ENCODE peak calls at places on chromosomes 11 and 22, in five cellular contexts. One of them, this sample, is unnamed.

GRCh38 chr11:21625982-21626381 is 566.9 kb upstream of the ANO5 start:
- DNase-seq in endodermal cell: no peak
- DNase-seq in A549: no peak
- DNase-seq in colonic mucosa: no peak
- DNase-seq in cardiac fibroblast: no peak
- DNase-seq in this sample: no peak

GRCh38 chr11:72848846-72849466 is 34.7 kb downstream of the ATG16L2 start:
- DNase-seq in endodermal cell: peak
- DNase-seq in colonic mucosa: no peak
- DNase-seq in cardiac fibroblast: peak
- DNase-seq in A549: peak
- DNase-seq in this sample: no peak

GRCh38 chr11:74018331-74019005 is 9.6 kb upstream of the UCP3 start:
- DNase-seq in cardiac fibroblast: peak
- DNase-seq in A549: no peak
- DNase-seq in colonic mucosa: peak
- DNase-seq in endodermal cell: no peak
- DNase-seq in this sample: no peak

GRCh38 chr11:35009941-35010337 is 93.5 kb downstream of the PDHX start:
- DNase-seq in cardiac fibroblast: no peak
- DNase-seq in endodermal cell: no peak
- DNase-seq in A549: peak
- DNase-seq in colonic mucosa: no peak
- DNase-seq in this sample: no peak

GRCh38 chr22:45831394-45831793 is 145.6 kb downstream of the WNT7B start:
- DNase-seq in colonic mucosa: no peak
- DNase-seq in endodermal cell: no peak
- DNase-seq in cardiac fibroblast: peak
- DNase-seq in A549: no peak
- DNase-seq in this sample: no peak

GRCh38 chr11:134841411-134841810 is 429.4 kb upstream of the B3GAT1 start:
- DNase-seq in endodermal cell: no peak
- DNase-seq in colonic mucosa: no peak
- DNase-seq in A549: no peak
- DNase-seq in cardiac fibroblast: no peak
- DNase-seq in this sample: no peak

GRCh38 chr11:69108030-69108429 is 47.7 kb upstream of the SMIM38 start:
- DNase-seq in colonic mucosa: no peak
- DNase-seq in endodermal cell: no peak
- DNase-seq in A549: no peak
- DNase-seq in cardiac fibroblast: no peak
- DNase-seq in this sample: no peak

GRCh38 chr22:35349368-35349703 is 31.6 kb upstream of the HMOX1 start:
- DNase-seq in endodermal cell: no peak
- DNase-seq in cardiac fibroblast: no peak
- DNase-seq in colonic mucosa: no peak
- DNase-seq in A549: no peak
- DNase-seq in this sample: no peak

GRCh38 chr11:19846654-19847330 is 134.2 kb downstream of the NAV2 start:
- DNase-seq in colonic mucosa: no peak
- DNase-seq in A549: no peak
- DNase-seq in cardiac fibroblast: peak
- DNase-seq in endodermal cell: no peak
- DNase-seq in this sample: no peak

GRCh38 chr11:134069426-134069921 is 602 bp downstream of the JAM3 start:
- DNase-seq in cardiac fibroblast: peak
- DNase-seq in endodermal cell: peak
- DNase-seq in colonic mucosa: no peak
- DNase-seq in A549: no peak
- DNase-seq in this sample: no peak

GRCh38 chr22:23896523-23897186 is 2.5 kb downstream of the MIF start:
- DNase-seq in colonic mucosa: no peak
- DNase-seq in endodermal cell: no peak
- DNase-seq in A549: no peak
- DNase-seq in cardiac fibroblast: no peak
- DNase-seq in this sample: no peak
- H3K4me3 ChIP-seq in colonic mucosa: no peak
- H3K4me3 ChIP-seq in endodermal cell: no peak
- H3K4me3 ChIP-seq in A549: no peak
- H3K4me3 ChIP-seq in cardiac fibroblast: no peak
- H3K4me3 ChIP-seq in this sample: no peak

GRCh38 chr11:66958956-66959274 is 732 bp upstream of the PC start:
- DNase-seq in cardiac fibroblast: no peak
- DNase-seq in endodermal cell: no peak
- DNase-seq in A549: no peak
- DNase-seq in colonic mucosa: no peak
- DNase-seq in this sample: no peak

GRCh38 chr11:66956689-66957290 is 1.4 kb downstream of the PC start:
- DNase-seq in colonic mucosa: no peak
- DNase-seq in cardiac fibroblast: peak
- DNase-seq in endodermal cell: peak
- DNase-seq in A549: no peak
- DNase-seq in this sample: no peak

GRCh38 chr11:66958232-66958955 is at the start of gene PC:
- DNase-seq in endodermal cell: peak
- DNase-seq in colonic mucosa: peak
- DNase-seq in A549: peak
- DNase-seq in cardiac fibroblast: peak
- DNase-seq in this sample: peak

GRCh38 chr11:66962247-66962646 is 4.1 kb upstream of the PC start:
- DNase-seq in endodermal cell: no peak
- DNase-seq in colonic mucosa: no peak
- DNase-seq in A549: no peak
- DNase-seq in cardiac fibroblast: no peak
- DNase-seq in this sample: no peak

DNA sequence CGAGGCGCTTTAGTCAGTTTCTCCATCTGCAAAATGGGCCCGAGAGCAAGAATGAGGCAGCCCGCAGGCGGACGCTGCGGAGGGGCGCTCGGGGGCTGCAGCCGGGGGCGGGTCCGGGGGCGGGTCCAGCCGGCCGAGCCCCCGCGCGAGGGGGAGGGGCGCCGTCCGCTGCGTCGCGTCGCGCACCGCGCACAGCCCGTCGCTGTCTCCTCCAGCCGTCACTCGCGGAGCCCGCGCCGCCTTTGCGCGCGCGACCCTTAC is 282 bp downstream of the PC start:
- DNase-seq in A549: no peak
- DNase-seq in endodermal cell: no peak
- DNase-seq in cardiac fibroblast: no peak
- DNase-seq in colonic mucosa: no peak
- DNase-seq in this sample: no peak
- H3K4me3 ChIP-seq in A549: peak
- H3K4me3 ChIP-seq in endodermal cell: peak
- H3K4me3 ChIP-seq in cardiac fibroblast: peak
- H3K4me3 ChIP-seq in colonic mucosa: peak
- H3K4me3 ChIP-seq in this sample: peak

GRCh38 chr11:68039526-68040086 is 781 bp downstream of the TCIRG1 start:
- DNase-seq in A549: no peak
- DNase-seq in endodermal cell: peak
- DNase-seq in cardiac fibroblast: no peak
- DNase-seq in colonic mucosa: no peak
- DNase-seq in this sample: no peak

GRCh38 chr11:68038718-68039525 is at the start of gene TCIRG1:
- DNase-seq in colonic mucosa: peak
- DNase-seq in endodermal cell: peak
- DNase-seq in A549: peak
- DNase-seq in cardiac fibroblast: peak
- DNase-seq in this sample: no peak

GRCh38 chr11:68036717-68037239 is 2.0 kb upstream of the TCIRG1 start:
- DNase-seq in endodermal cell: no peak
- DNase-seq in colonic mucosa: no peak
- DNase-seq in A549: no peak
- DNase-seq in cardiac fibroblast: no peak
- DNase-seq in this sample: no peak

GRCh38 chr11:68037481-68038225 is 1.2 kb upstream of the TCIRG1 start:
- DNase-seq in endodermal cell: no peak
- DNase-seq in cardiac fibroblast: no peak
- DNase-seq in colonic mucosa: no peak
- DNase-seq in A549: no peak
- DNase-seq in this sample: no peak

DNA sequence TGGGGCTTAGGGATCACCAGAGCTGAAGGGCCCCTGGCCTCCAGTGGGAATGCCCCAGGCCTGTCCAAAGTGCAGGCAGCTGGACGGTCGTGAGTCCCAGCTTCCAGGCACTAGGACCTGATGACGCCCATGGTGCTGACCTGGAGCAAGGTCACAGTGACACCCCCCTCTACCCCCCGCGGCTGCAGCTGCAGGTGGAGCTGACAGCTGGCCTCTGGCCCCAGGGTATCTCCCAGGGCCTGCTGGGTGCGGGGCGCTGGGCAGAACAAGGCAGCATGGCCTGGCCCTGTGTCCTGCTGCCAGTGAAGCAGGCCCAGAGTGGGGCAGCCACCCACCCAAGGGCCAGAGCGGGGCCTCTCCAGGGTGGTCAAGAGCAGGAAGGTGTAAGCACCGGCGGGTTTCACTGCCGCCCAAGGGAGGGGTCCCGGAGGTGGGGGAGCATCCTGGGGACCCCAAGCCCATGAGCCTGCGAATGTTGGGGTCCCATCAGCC is 553 bp upstream of the TCIRG1 start:
- DNase-seq in endodermal cell: peak
- DNase-seq in cardiac fibroblast: no peak
- DNase-seq in colonic mucosa: no peak
- DNase-seq in A549: no peak
- DNase-seq in this sample: no peak
- H3K4me3 ChIP-seq in endodermal cell: peak
- H3K4me3 ChIP-seq in cardiac fibroblast: peak
- H3K4me3 ChIP-seq in colonic mucosa: peak
- H3K4me3 ChIP-seq in A549: peak
- H3K4me3 ChIP-seq in this sample: peak

GRCh38 chr11:62125316-62125715 is 1.5 kb downstream of the INCENP start:
- DNase-seq in endodermal cell: no peak
- DNase-seq in colonic mucosa: no peak
- DNase-seq in A549: no peak
- DNase-seq in cardiac fibroblast: no peak
- DNase-seq in this sample: no peak
- H3K4me3 ChIP-seq in endodermal cell: peak
- H3K4me3 ChIP-seq in colonic mucosa: no peak
- H3K4me3 ChIP-seq in A549: peak
- H3K4me3 ChIP-seq in cardiac fibroblast: peak
- H3K4me3 ChIP-seq in this sample: peak

This sample was measured in GM12864.